ENCODE peak calls at places on chromosomes 11 and 22, in ten cellular contexts. C is fibroblast of pulmonary artery; Y is CD8-positive, alpha-beta T cell; G is Peyer's patch; X is adrenal gland; O is body of pancreas; A is tibial artery; R is cardiac muscle cell; S is esophagus squamous epithelium; V is fibroblast of mammary gland. H is an unnamed sample.

GRCh38 chr22:32073823-32074380 is 30.8 kb downstream of the SLC5A1 start:
- DNase-seq in C (no peak), Y (no peak), G (no peak), X (no peak), O (peak; percentile 28), A (no peak), R (no peak), S (no peak), V (no peak), H (no peak)

GRCh38 chr22:26995222-26995621 is 337.8 kb downstream of the MIAT start:
- DNase-seq in C (peak; percentile 2), Y (no peak), G (no peak), X (no peak), O (peak; percentile 80), A (no peak), R (peak; percentile 12), S (no peak), V (no peak), H (no peak)

GRCh38 chr22:50308986-50309600 is 1.6 kb upstream of the PLXNB2 start:
- DNase-seq in C (no peak), Y (no peak), G (no peak), X (no peak), O (no peak), A (peak; percentile 69), R (no peak), S (no peak), V (no peak), H (no peak)

GRCh38 chr11:112289588-112290461 is 29.2 kb upstream of the PLET1 start:
- DNase-seq in C (peak; percentile 52), Y (peak; percentile 86), G (peak; percentile 78), X (peak; percentile 86), O (peak; percentile 69), A (peak; percentile 90), R (peak; percentile 69), S (no peak), V (peak; percentile 36), H (no peak)

GRCh38 chr11:75035911-75036536 is 47.3 kb downstream of the NEU3 start:
- DNase-seq in C (no peak), Y (no peak), G (no peak), X (no peak), O (no peak), A (no peak), R (no peak), S (no peak), V (no peak), H (no peak)

GRCh38 chr22:36398602-36399472 is 11.1 kb upstream of the MYH9 start:
- DNase-seq in C (peak; percentile 86), Y (no peak), G (no peak), X (no peak), O (no peak), A (no peak), R (peak; percentile 72), S (no peak), V (peak; percentile 68), H (no peak)

GRCh38 chr11:14378171-14378570 is 19.2 kb upstream of the RRAS2 start:
- DNase-seq in C (no peak), Y (no peak), G (no peak), X (no peak), O (no peak), A (no peak), R (no peak), S (no peak), V (no peak), H (no peak)

GRCh38 chr11:19220903-19221682 is 19.3 kb upstream of the CSRP3 start:
- DNase-seq in C (peak; percentile 55), Y (no peak), G (no peak), X (no peak), O (peak; percentile 25), A (no peak), R (peak; percentile 79), S (no peak), V (no peak), H (no peak)

GRCh38 chr11:3995949-3996554 is 98.5 kb upstream of the RRM1 start:
- DNase-seq in C (peak; percentile 62), Y (no peak), G (no peak), X (no peak), O (no peak), A (no peak), R (peak; percentile 48), S (no peak), V (peak; percentile 68), H (no peak)

GRCh38 chr11:131851951-131852350 is 481.5 kb downstream of the NTM start:
- DNase-seq in C (no peak), Y (no peak), G (no peak), X (no peak), O (peak; percentile 34), A (no peak), R (no peak), S (no peak), V (no peak), H (no peak)

GRCh38 chr22:25071720-25072119 is 119.2 kb downstream of the KIAA1671 start:
- DNase-seq in C (no peak), Y (no peak), G (no peak), X (no peak), O (no peak), A (no peak), R (no peak), S (no peak), V (no peak), H (no peak)

GRCh38 chr11:66718320-66718971 is 10.6 kb downstream of the SPTBN2 start:
- DNase-seq in C (no peak), Y (no peak), G (no peak), X (no peak), O (peak; percentile 77), A (no peak), R (no peak), S (no peak), V (no peak), H (no peak)
- TF ChIP-seq CTCF in C (no peak), Y (no peak), G (peak; percentile 62), X (no peak), O (peak; percentile 35), A (no peak), R (peak; percentile 4), S (peak; percentile 5), V (no peak), H (no peak)

GRCh38 chr22:40685406-40685805 is 6.1 kb downstream of the MCHR1 start:
- DNase-seq in C (no peak), Y (peak; percentile 21), G (no peak), X (no peak), O (no peak), A (no peak), R (no peak), S (no peak), V (no peak), H (no peak)
- H3K4me3 ChIP-seq in C (no peak overlapping the region), Y (peak overlapping the region; percentile 59), G (no peak overlapping the region), X (no peak overlapping the region), O (no peak overlapping the region), A (no peak overlapping the region), R (no peak overlapping the region), S (no peak overlapping the region), V (no peak overlapping the region), H (no peak overlapping the region)

GRCh38 chr22:38273135-38273761 is 438 bp upstream of the TMEM184B start:
- DNase-seq in C (no peak), Y (no peak), G (no peak), X (no peak), O (no peak), A (no peak), R (peak; percentile 39), S (no peak), V (no peak), H (no peak)

GRCh38 chr22:38271101-38271500 is 1.7 kb downstream of the TMEM184B start:
- DNase-seq in C (no peak), Y (no peak), G (no peak), X (no peak), O (no peak), A (no peak), R (no peak), S (no peak), V (no peak), H (no peak)

GRCh38 chr22:38270091-38270972 is 2.5 kb downstream of the TMEM184B start:
- DNase-seq in C (no peak), Y (no peak), G (no peak), X (no peak), O (no peak), A (no peak), R (no peak), S (no peak), V (no peak), H (no peak)

GRCh38 chr22:38271927-38272372 is 860 bp downstream of the TMEM184B start:
- DNase-seq in C (no peak), Y (no peak), G (peak; percentile 18), X (peak; percentile 48), O (peak; percentile 68), A (no peak), R (no peak), S (no peak), V (no peak), H (no peak)

GRCh38 chr22:38272373-38273134 is at the start of gene TMEM184B:
- DNase-seq in C (peak; percentile 73), Y (peak; percentile 76), G (peak; percentile 70), X (peak; percentile 85), O (peak; percentile 79), A (peak; percentile 88), R (peak; percentile 78), S (no peak), V (peak; percentile 56), H (no peak)
- TF ChIP-seq CTCF in C (no peak), Y (no peak), G (no peak), X (no peak), O (no peak), A (no peak), R (no peak), S (no peak), V (no peak), H (no peak)

GRCh38 chr11:18105802-18106574 is at the start of gene SAAL1:
- DNase-seq in C (peak; percentile 75), Y (peak; percentile 92), G (peak; percentile 86), X (peak; percentile 80), O (peak; percentile 84), A (peak; percentile 89), R (peak; percentile 80), S (no peak), V (peak; percentile 69), H (peak; percentile 49)

GRCh38 chr11:18111005-18111404 is 5.1 kb upstream of the SAAL1 start:
- DNase-seq in C (no peak), Y (no peak), G (no peak), X (no peak), O (no peak), A (no peak), R (no peak), S (no peak), V (peak; percentile 3), H (no peak)

GRCh38 chr11:18108254-18108653 is 2.4 kb upstream of the SAAL1 start:
- DNase-seq in C (no peak), Y (no peak), G (no peak), X (no peak), O (no peak), A (no peak), R (no peak), S (no peak), V (no peak), H (no peak)

GRCh38 chr11:18105086-18105801 is 638 bp downstream of the SAAL1 start:
- DNase-seq in C (no peak), Y (no peak), G (no peak), X (no peak), O (no peak), A (no peak), R (no peak), S (no peak), V (no peak), H (no peak)

DNA sequence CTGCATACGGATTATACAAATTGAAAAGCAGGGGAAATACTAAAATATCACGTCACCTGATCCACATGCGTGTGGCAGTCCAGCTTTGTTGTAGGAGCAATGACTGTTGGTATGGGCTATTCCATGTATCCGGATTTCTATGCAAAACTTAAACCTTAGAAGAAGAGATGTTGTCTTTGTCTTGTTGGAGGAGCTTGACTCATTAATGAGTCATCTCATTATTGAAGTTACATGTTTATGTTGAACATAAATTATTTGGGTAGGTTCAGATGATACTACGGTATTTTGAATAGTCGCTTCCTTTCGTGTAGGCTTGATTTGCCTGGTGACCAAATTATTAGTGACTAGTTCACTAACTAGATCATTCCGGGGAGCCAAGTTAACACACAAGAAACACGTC is 806 bp upstream of the SAAL1 start:
- DNase-seq in C (no peak), Y (no peak), G (no peak), X (no peak), O (no peak), A (no peak), R (no peak), S (no peak), V (peak; percentile 64), H (no peak)
- H3K4me3 ChIP-seq in C (no peak overlapping the region), Y (peak overlapping the region; percentile 75), G (no peak overlapping the region), X (no peak overlapping the region), O (no peak overlapping the region), A (peak overlapping the region; percentile 98), R (no peak overlapping the region), S (no peak overlapping the region), V (no peak overlapping the region), H (no peak overlapping the region)